ENCODE peak calls at places on chromosomes 11 and 22, in nine cellular contexts. I, F, U, G, J, T, Q, M and L are unnamed samples. For H3K9me3, the result is how much of the 10 kb centered on the place peaks cover.

GRCh38 chr11:66919938-66920337 is 38.2 kb downstream of the PC start:
- DNase-seq in I (no peak), F (no peak), U (no peak), G (no peak), J (no peak), T (no peak), Q (no peak), M (no peak), L (no peak)

GRCh38 chr11:121063728-121064127 is 37.3 kb upstream of the TECTA start:
- DNase-seq in I (no peak), F (peak), U (no peak), G (no peak), J (no peak), T (no peak), Q (peak), M (no peak), L (no peak)

GRCh38 chr11:23948831-23949230 is 548.0 kb upstream of the LUZP2 start:
- DNase-seq in I (no peak), F (no peak), U (no peak), G (no peak), J (no peak), T (no peak), Q (no peak), M (no peak), L (no peak)

GRCh38 chr22:17831527-17832251 is 57.4 kb upstream of the BID start:
- DNase-seq in I (no peak), F (no peak), U (no peak), G (no peak), J (no peak), T (no peak), Q (no peak), M (no peak), L (no peak)

GRCh38 chr11:76288166-76288978 is 82.1 kb upstream of the WNT11 start:
- DNase-seq in I (no peak), F (no peak), U (no peak), G (no peak), J (no peak), T (no peak), Q (no peak), M (peak), L (no peak)

GRCh38 chr11:384511-384910 is 9.5 kb upstream of the PKP3 start:
- DNase-seq in I (peak), F (no peak), U (no peak), G (no peak), J (no peak), T (no peak), Q (no peak), M (no peak), L (no peak)

GRCh38 chr11:65645710-65646109 is 7.8 kb downstream of the SIPA1 start:
- DNase-seq in I (no peak), F (no peak), U (no peak), G (no peak), J (no peak), T (no peak), Q (no peak), M (no peak), L (no peak)

GRCh38 chr11:575324-575995 is 810 bp upstream of the PHRF1 start:
- DNase-seq in I (no peak), F (peak), U (no peak), G (no peak), J (no peak), T (peak), Q (peak), M (no peak), L (peak)

GRCh38 chr11:126697937-126698336 is 302.6 kb downstream of the KIRREL3 start:
- DNase-seq in I (no peak), F (no peak), U (no peak), G (no peak), J (no peak), T (no peak), Q (no peak), M (no peak), L (no peak)

GRCh38 chr11:70158201-70158600 is 44.9 kb upstream of the FADD start:
- DNase-seq in I (no peak), F (peak), U (no peak), G (no peak), J (no peak), T (no peak), Q (peak), M (no peak), L (peak)

GRCh38 chr11:129787518-129787917 is 28.1 kb upstream of the TMEM45B start:
- DNase-seq in I (no peak), F (no peak), U (no peak), G (no peak), J (no peak), T (no peak), Q (no peak), M (no peak), L (no peak)

GRCh38 chr11:47524200-47524874 is 28.6 kb downstream of the CELF1 start:
- DNase-seq in I (peak), F (no peak), U (no peak), G (peak), J (peak), T (peak), Q (no peak), M (peak), L (no peak)

GRCh38 chr11:75602916-75603315 is 40.9 kb downstream of the SERPINH1 start:
- DNase-seq in I (no peak), F (no peak), U (no peak), G (no peak), J (no peak), T (no peak), Q (no peak), M (no peak), L (no peak)

GRCh38 chr11:64716471-64717267 is 6.3 kb downstream of the NRXN2 start:
- DNase-seq in I (no peak), F (no peak), U (peak), G (no peak), J (no peak), T (no peak), Q (no peak), M (no peak), L (no peak)

GRCh38 chr11:86513138-86513537 is 138.5 kb downstream of the CCDC81 start:
- DNase-seq in I (no peak), F (no peak), U (no peak), G (no peak), J (no peak), T (no peak), Q (no peak), M (no peak), L (no peak)

GRCh38 chr22:45583504-45583903 is 80.8 kb downstream of the FBLN1 start:
- DNase-seq in I (no peak), F (no peak), U (no peak), G (no peak), J (no peak), T (no peak), Q (no peak), M (no peak), L (no peak)

GRCh38 chr11:36091256-36091811 is 147.5 kb downstream of the LDLRAD3 start:
- DNase-seq in I (no peak), F (no peak), U (no peak), G (no peak), J (no peak), T (no peak), Q (peak), M (no peak), L (no peak)

GRCh38 chr22:39685336-39686177 is 115.0 kb downstream of the CACNA1I start:
- DNase-seq in I (no peak), F (no peak), U (no peak), G (no peak), J (no peak), T (no peak), Q (no peak), M (no peak), L (no peak)

GRCh38 chr11:46485852-46486443 is 94.4 kb upstream of the CHRM4 start:
- DNase-seq in I (no peak), F (peak), U (no peak), G (no peak), J (no peak), T (no peak), Q (no peak), M (no peak), L (no peak)

GRCh38 chr11:94376841-94377240 is 24.4 kb downstream of the GPR83 start:
- DNase-seq in I (no peak), F (no peak), U (no peak), G (no peak), J (no peak), T (no peak), Q (no peak), M (no peak), L (no peak)

GRCh38 chr11:111967651-111968050 is 30.5 kb downstream of the DIXDC1 start:
- DNase-seq in I (peak), F (no peak), U (no peak), G (no peak), J (peak), T (no peak), Q (no peak), M (no peak), L (no peak)

GRCh38 chr11:111960916-111961315 is 23.8 kb downstream of the DIXDC1 start:
- DNase-seq in I (no peak), F (no peak), U (no peak), G (no peak), J (peak), T (peak), Q (no peak), M (no peak), L (no peak)

GRCh38 chr11:111966678-111967077 is 29.5 kb downstream of the DIXDC1 start:
- DNase-seq in I (no peak), F (no peak), U (no peak), G (no peak), J (peak), T (no peak), Q (no peak), M (no peak), L (no peak)

GRCh38 chr11:111961389-111962300 is 24.5 kb downstream of the DIXDC1 start:
- DNase-seq in I (no peak), F (no peak), U (no peak), G (no peak), J (no peak), T (no peak), Q (no peak), M (no peak), L (no peak)

GRCh38 chr11:111963786-111964385 is 26.7 kb downstream of the DIXDC1 start:
- DNase-seq in I (no peak), F (no peak), U (no peak), G (no peak), J (no peak), T (no peak), Q (no peak), M (no peak), L (peak)
- H3K27ac ChIP-seq in I (no peak), F (no peak), U (no peak), G (no peak), J (peak), T (no peak), Q (no peak), M (no peak), L (peak)

GRCh38 chr22:47782461-47783075 is 1020.1 kb downstream of the TBC1D22A start:
- DNase-seq in I (no peak), F (no peak), U (no peak), G (no peak), J (no peak), T (no peak), Q (no peak), M (no peak), L (no peak)

GRCh38 chr22:47779474-47779873 is 1017.0 kb downstream of the TBC1D22A start:
- DNase-seq in I (no peak), F (peak), U (no peak), G (no peak), J (no peak), T (no peak), Q (peak), M (no peak), L (peak)

GRCh38 chr22:47780281-47780875 is 1017.9 kb downstream of the TBC1D22A start:
- DNase-seq in I (no peak), F (no peak), U (no peak), G (no peak), J (no peak), T (no peak), Q (no peak), M (no peak), L (no peak)

GRCh38 chr22:47781024-47781423 is 1018.6 kb downstream of the TBC1D22A start:
- DNase-seq in I (no peak), F (no peak), U (no peak), G (no peak), J (no peak), T (no peak), Q (no peak), M (no peak), L (no peak)

DNA sequence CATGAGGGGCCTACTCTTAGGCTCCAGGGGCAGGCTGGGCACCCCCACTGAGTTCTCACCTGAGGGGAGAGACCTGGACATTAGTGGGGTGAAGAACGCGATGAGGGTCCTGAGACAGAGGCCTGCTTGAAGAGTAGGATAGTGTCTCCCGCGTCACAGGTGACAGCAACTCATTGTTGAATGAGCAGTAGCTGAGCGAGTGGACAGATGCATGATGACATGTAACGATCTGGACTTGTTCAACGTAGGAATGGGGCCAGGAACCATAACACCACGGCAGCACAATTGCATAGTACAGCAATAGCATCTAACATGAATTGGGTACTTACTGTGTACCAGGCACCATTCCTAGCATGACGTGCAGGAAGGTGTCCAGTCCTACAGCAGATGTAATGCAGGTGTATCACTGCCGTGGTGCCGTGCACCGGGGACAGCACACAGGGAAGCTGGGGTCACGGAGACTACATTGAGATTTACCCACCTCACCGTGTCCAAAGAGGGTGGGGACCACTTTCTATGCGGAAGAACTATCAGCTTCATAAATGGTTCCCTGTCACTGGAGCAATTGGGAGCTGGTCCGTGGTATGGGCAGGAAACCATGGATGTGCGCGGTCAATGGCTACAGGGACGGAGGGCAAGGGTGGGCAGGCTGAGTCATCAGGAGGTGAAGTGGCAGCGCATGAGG is 1019.1 kb downstream of the TBC1D22A start:
- DNase-seq in I (no peak), F (no peak), U (no peak), G (no peak), J (no peak), T (no peak), Q (no peak), M (no peak), L (no peak)
- H3K9me3 ChIP-seq in I (under half), F (under half), U (under half), G (under half), J (under half), T (under half), Q (under half), M (under half), L (under half)

GRCh38 chr22:21939392-21940319 is 13.0 kb downstream of the PPM1F start:
- DNase-seq in I (no peak), F (no peak), U (no peak), G (no peak), J (no peak), T (no peak), Q (no peak), M (no peak), L (peak)
- H3K27ac ChIP-seq in I (peak), F (no peak), U (no peak), G (no peak), J (peak), T (peak), Q (peak), M (peak), L (peak)

GRCh38 chr11:119831011-119831410 is 102.0 kb upstream of the NECTIN1 start:
- DNase-seq in I (no peak), F (no peak), U (no peak), G (no peak), J (no peak), T (no peak), Q (no peak), M (no peak), L (no peak)

GRCh38 chr11:119828011-119828410 is 99.0 kb upstream of the NECTIN1 start:
- DNase-seq in I (no peak), F (no peak), U (no peak), G (no peak), J (no peak), T (no peak), Q (no peak), M (no peak), L (no peak)

GRCh38 chr11:119828819-119829218 is 99.8 kb upstream of the NECTIN1 start:
- DNase-seq in I (no peak), F (no peak), U (no peak), G (no peak), J (no peak), T (no peak), Q (no peak), M (no peak), L (no peak)

GRCh38 chr11:119830400-119830799 is 101.4 kb upstream of the NECTIN1 start:
- DNase-seq in I (no peak), F (no peak), U (no peak), G (no peak), J (no peak), T (no peak), Q (no peak), M (no peak), L (no peak)

DNA sequence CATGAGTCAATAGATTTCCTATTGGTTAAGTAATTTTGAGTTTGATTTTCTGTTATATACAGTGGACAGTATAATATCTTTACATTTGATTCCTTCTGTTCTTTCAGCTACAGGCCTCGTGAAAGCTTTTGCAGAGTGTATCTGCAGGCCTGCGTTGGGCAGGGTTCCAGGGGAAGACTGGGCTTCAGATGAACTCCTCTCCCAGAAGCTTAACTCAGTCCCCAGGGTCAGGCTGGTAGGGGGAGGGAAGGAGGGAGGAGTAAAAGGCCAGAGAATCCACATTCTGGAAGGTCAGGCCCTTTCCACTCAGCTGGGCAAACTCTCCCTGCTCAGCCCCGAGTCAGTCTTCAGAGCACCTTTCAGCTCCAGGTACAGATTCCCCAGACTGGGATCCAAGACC is 100.4 kb upstream of the NECTIN1 start:
- DNase-seq in I (peak), F (no peak), U (no peak), G (no peak), J (no peak), T (no peak), Q (no peak), M (no peak), L (no peak)
- H3K9me3 ChIP-seq in I (under half), F (under half), U (under half), G (under half), J (under half), T (under half), Q (under half), M (under half), L (under half)

GRCh38 chr22:50169774-50170341 is 673 bp upstream of the PANX2 start:
- DNase-seq in I (no peak), F (peak), U (no peak), G (no peak), J (peak), T (no peak), Q (peak), M (peak), L (no peak)
- H3K27ac ChIP-seq in I (no peak), F (no peak), U (no peak), G (no peak), J (no peak), T (no peak), Q (peak), M (no peak), L (no peak)